ENCODE peak calls at places on chromosomes 6 and 20, in eight cellular contexts. R, T, D, A, H, O, L and N are unnamed samples.

GRCh38 chr6:47519279-47519678 is 41.7 kb downstream of the CD2AP start:
- DNase-seq in R (no peak), T (no peak), D (no peak), A (no peak), H (no peak), O (no peak), L (no peak), N (no peak)

GRCh38 chr20:10647909-10648308 is 25.9 kb downstream of the JAG1 start:
- DNase-seq in R (no peak), T (no peak), D (no peak), A (no peak), H (no peak), O (no peak), L (no peak), N (no peak)

GRCh38 chr6:132214716-132215115 is 186.6 kb downstream of the MOXD1 start:
- DNase-seq in R (no peak), T (no peak), D (no peak), A (no peak), H (no peak), O (no peak), L (no peak), N (no peak)

GRCh38 chr20:19976595-19977372 is 40.4 kb upstream of the NAA20 start:
- DNase-seq in R (peak), T (no peak), D (peak), A (no peak), H (peak), O (peak), L (no peak), N (no peak)

GRCh38 chr6:138546733-138547185 is 47.5 kb upstream of the NHSL1 start:
- DNase-seq in R (no peak), T (no peak), D (peak), A (no peak), H (no peak), O (no peak), L (no peak), N (no peak)

GRCh38 chr6:15914553-15914952 is 214.3 kb upstream of the MYLIP start:
- DNase-seq in R (no peak), T (no peak), D (no peak), A (no peak), H (no peak), O (no peak), L (no peak), N (no peak)

GRCh38 chr6:136499370-136499769 is 50.9 kb downstream of the MAP7 start:
- DNase-seq in R (no peak), T (no peak), D (no peak), A (no peak), H (peak), O (no peak), L (no peak), N (no peak)

GRCh38 chr20:24653306-24653705 is 183.9 kb downstream of the SYNDIG1 start:
- DNase-seq in R (no peak), T (no peak), D (peak), A (no peak), H (no peak), O (no peak), L (no peak), N (no peak)

GRCh38 chr6:12801141-12801540 is 84.6 kb downstream of the PHACTR1 start:
- DNase-seq in R (no peak), T (no peak), D (no peak), A (no peak), H (no peak), O (no peak), L (no peak), N (no peak)

GRCh38 chr6:72552938-72553337 is 68.9 kb upstream of the KCNQ5 start:
- DNase-seq in R (no peak), T (no peak), D (peak), A (no peak), H (no peak), O (no peak), L (no peak), N (no peak)

GRCh38 chr6:132734694-132735236 is 20.9 kb upstream of the VNN1 start:
- DNase-seq in R (no peak), T (no peak), D (peak), A (no peak), H (peak), O (peak), L (no peak), N (no peak)

GRCh38 chr6:37919417-37920157 is 100.1 kb downstream of the ZFAND3 start:
- DNase-seq in R (no peak), T (no peak), D (peak), A (no peak), H (no peak), O (no peak), L (no peak), N (no peak)

GRCh38 chr20:54078296-54078695 is 7.9 kb upstream of the BCAS1 start:
- DNase-seq in R (no peak), T (no peak), D (no peak), A (peak), H (no peak), O (no peak), L (no peak), N (no peak)